ENCODE peak calls at places on chromosomes 5 and 9, in seven cellular contexts. Q, A, E, K, G, X and F are unnamed samples.

GRCh38 chr5:172602712-172603289 is 38.3 kb upstream of the NEURL1B start:
- DNase-seq in Q (no peak), A (no peak), E (no peak), K (no peak), G (no peak), X (no peak), F (no peak)

GRCh38 chr5:160262665-160263064 is 33.4 kb downstream of the FABP6 start:
- DNase-seq in Q (no peak), A (no peak), E (no peak), K (no peak), G (peak), X (no peak), F (no peak)

GRCh38 chr5:60583598-60583997 is 116.4 kb downstream of the DEPDC1B start:
- DNase-seq in Q (peak), A (no peak), E (no peak), K (no peak), G (no peak), X (no peak), F (no peak)

GRCh38 chr5:142938201-142938600 is 168.0 kb downstream of the ARHGAP26 start:
- DNase-seq in Q (no peak), A (no peak), E (no peak), K (no peak), G (no peak), X (no peak), F (no peak)

GRCh38 chr5:82406200-82406773 is 128.1 kb upstream of the RPS23 start:
- DNase-seq in Q (peak), A (peak), E (no peak), K (no peak), G (no peak), X (peak), F (peak)

GRCh38 chr9:116084497-116084896 is 69.1 kb upstream of the PAPPA start:
- DNase-seq in Q (no peak), A (no peak), E (no peak), K (no peak), G (no peak), X (no peak), F (no peak)

GRCh38 chr5:88188458-88189132 is 80.0 kb downstream of the TMEM161B start:
- DNase-seq in Q (no peak), A (no peak), E (no peak), K (no peak), G (no peak), X (no peak), F (no peak)

GRCh38 chr5:180519098-180519497 is 24.9 kb downstream of the CNOT6 start:
- DNase-seq in Q (no peak), A (no peak), E (no peak), K (no peak), G (no peak), X (no peak), F (no peak)

GRCh38 chr5:150153483-150153882 is 2.2 kb downstream of the PDGFRB start:
- DNase-seq in Q (no peak), A (no peak), E (no peak), K (no peak), G (no peak), X (no peak), F (no peak)
- H3K4me3 ChIP-seq in Q (no peak), A (peak), E (no peak), K (peak), G (peak), X (peak), F (peak)

GRCh38 chr9:36985769-36986547 is 48.1 kb downstream of the PAX5 start:
- DNase-seq in Q (no peak), A (no peak), E (no peak), K (no peak), G (no peak), X (no peak), F (no peak)
- H3K4me3 ChIP-seq in Q (no peak), A (no peak), E (no peak), K (no peak), G (no peak), X (no peak), F (no peak)

GRCh38 chr9:14523545-14523944 is 169.7 kb downstream of the ZDHHC21 start:
- DNase-seq in Q (no peak), A (no peak), E (no peak), K (no peak), G (no peak), X (no peak), F (no peak)

GRCh38 chr9:14517154-14517906 is 175.9 kb downstream of the ZDHHC21 start:
- DNase-seq in Q (no peak), A (no peak), E (no peak), K (no peak), G (no peak), X (no peak), F (no peak)

GRCh38 chr9:14524881-14525515 is 168.2 kb downstream of the ZDHHC21 start:
- DNase-seq in Q (no peak), A (no peak), E (no peak), K (no peak), G (no peak), X (no peak), F (no peak)

GRCh38 chr9:14522627-14523379 is 170.4 kb downstream of the ZDHHC21 start:
- DNase-seq in Q (no peak), A (no peak), E (no peak), K (no peak), G (no peak), X (no peak), F (no peak)

GRCh38 chr9:14520341-14520740 is 172.9 kb downstream of the ZDHHC21 start:
- DNase-seq in Q (no peak), A (no peak), E (no peak), K (no peak), G (no peak), X (no peak), F (no peak)
- H3K4me3 ChIP-seq in Q (no peak), A (no peak), E (no peak), K (no peak), G (no peak), X (no peak), F (no peak)

GRCh38 chr5:157290156-157290980 is 24.4 kb downstream of the CYFIP2 start:
- DNase-seq in Q (no peak), A (peak), E (no peak), K (no peak), G (no peak), X (peak), F (no peak)

GRCh38 chr5:157290981-157291711 is 25.2 kb downstream of the CYFIP2 start:
- DNase-seq in Q (no peak), A (no peak), E (no peak), K (no peak), G (peak), X (no peak), F (no peak)

GRCh38 chr5:157292599-157292998 is 26.7 kb downstream of the CYFIP2 start:
- DNase-seq in Q (no peak), A (no peak), E (no peak), K (no peak), G (no peak), X (no peak), F (no peak)

GRCh38 chr5:157295247-157295646 is 29.3 kb downstream of the CYFIP2 start:
- DNase-seq in Q (no peak), A (no peak), E (no peak), K (no peak), G (no peak), X (no peak), F (no peak)

DNA sequence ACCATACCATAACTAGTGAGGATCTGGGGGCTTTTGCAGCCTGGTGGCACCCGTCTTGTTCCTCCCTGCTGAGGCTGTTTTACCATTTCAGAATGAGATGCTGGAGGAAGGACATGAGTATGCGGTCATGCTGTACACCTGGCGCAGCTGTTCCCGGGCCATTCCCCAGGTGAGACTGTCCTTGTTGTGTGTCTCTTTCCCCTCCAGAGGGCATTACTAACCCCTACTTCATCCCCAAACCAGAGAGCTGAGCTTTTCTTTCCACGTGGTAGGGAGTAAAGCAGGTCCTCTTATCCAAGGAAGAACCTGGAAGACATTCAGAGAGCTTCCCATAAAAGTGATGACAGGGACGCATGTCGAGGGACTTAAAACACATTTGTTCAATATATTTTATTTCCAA is 28.8 kb downstream of the CYFIP2 start:
- DNase-seq in Q (no peak), A (no peak), E (no peak), K (no peak), G (no peak), X (no peak), F (no peak)
- H3K4me3 ChIP-seq in Q (no peak), A (no peak), E (no peak), K (no peak), G (no peak), X (no peak), F (no peak)

DNA sequence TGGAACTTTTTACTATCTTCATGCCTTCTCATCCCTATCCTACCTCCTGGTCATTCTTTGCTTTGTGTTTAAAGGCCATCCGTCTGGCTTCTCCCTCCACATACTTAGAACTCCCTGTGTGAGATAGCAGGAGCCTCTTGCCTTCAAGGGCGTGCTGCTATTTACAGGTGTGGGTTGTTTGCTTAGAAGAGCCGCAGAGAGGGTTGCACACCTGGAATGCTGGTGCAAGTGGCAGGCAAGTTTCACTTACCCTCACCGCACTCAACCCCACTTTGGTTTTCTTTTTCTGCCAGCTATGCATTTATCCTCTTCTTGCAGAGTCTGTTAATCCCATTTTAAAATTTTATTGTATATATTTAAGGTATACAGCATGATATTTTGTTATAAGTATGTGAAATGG is 12.6 kb downstream of the SKP2 start:
- DNase-seq in Q (no peak), A (no peak), E (no peak), K (no peak), G (peak), X (no peak), F (no peak)
- H3K4me3 ChIP-seq in Q (no peak), A (no peak), E (no peak), K (no peak), G (no peak), X (no peak), F (no peak)

GRCh38 chr9:135075234-135076142 is 12.0 kb upstream of the OLFM1 start:
- DNase-seq in Q (no peak), A (peak), E (no peak), K (no peak), G (peak), X (no peak), F (peak)
- H3K4me3 ChIP-seq in Q (no peak), A (peak), E (no peak), K (peak), G (peak), X (no peak), F (peak)

GRCh38 chr9:5999443-6000104 is 15.8 kb downstream of the RANBP6 start:
- DNase-seq in Q (no peak), A (no peak), E (no peak), K (no peak), G (no peak), X (no peak), F (no peak)
- H3K4me3 ChIP-seq in Q (no peak), A (no peak), E (no peak), K (no peak), G (no peak), X (no peak), F (no peak)

GRCh38 chr9:91036356-91036755 is 234.7 kb downstream of the SYK start:
- DNase-seq in Q (no peak), A (no peak), E (no peak), K (no peak), G (no peak), X (no peak), F (no peak)

GRCh38 chr9:91036826-91037510 is 235.3 kb downstream of the SYK start:
- DNase-seq in Q (peak), A (peak), E (peak), K (peak), G (peak), X (peak), F (peak)

GRCh38 chr9:91039125-91039834 is 237.7 kb downstream of the SYK start:
- DNase-seq in Q (no peak), A (no peak), E (no peak), K (no peak), G (no peak), X (no peak), F (peak)

GRCh38 chr9:91038483-91039124 is 237.0 kb downstream of the SYK start:
- DNase-seq in Q (no peak), A (no peak), E (no peak), K (no peak), G (no peak), X (no peak), F (peak)

DNA sequence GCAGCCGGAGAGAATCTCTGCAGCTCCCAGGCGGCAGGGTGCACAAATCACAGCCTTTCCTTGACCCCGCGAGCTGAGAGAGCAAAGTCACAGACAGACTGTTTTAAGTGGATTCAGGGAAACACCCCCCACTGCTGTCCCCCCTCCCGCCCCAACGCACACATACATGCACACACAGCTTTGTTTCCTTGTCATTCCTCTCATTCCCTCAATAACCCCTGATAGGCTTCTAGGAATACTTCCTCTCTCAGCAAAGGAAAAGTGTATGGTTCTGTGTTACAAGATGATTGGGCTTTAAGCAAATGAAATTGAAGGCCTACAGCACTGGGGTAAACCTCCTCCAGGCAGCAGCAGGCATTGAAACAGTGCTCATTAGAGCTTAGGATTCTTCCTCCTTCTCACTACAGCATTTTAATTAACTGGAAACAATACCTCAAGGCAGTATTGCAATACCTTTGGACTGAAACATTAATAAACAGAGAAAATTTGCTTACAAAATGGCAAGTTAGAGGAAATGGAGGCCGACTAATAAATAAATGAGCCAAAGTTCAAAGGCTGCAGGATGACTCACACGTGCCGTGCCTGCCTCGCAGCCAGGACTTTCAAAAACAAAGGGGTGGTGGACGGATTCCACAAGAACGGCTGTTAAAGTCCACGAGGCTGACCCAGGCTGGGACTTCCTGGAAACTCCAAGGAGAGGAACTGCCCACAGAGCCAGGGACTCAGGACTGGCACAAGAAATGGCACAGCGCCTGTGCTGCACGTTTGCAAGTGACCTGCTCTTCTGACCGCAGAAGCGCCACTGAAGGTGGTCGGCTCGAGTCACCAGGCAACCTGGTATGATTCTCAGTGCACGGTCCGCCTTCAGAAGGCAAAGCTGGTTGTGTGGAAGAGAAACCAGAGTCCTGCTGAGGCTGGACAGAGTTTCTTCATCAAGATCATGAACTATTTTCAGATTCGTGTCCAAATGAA is 236.2 kb downstream of the SYK start:
- DNase-seq in Q (peak), A (peak), E (no peak), K (no peak), G (peak), X (no peak), F (peak)
- H3K4me3 ChIP-seq in Q (no peak), A (no peak), E (no peak), K (no peak), G (no peak), X (peak), F (no peak)

GRCh38 chr5:74440341-74440740 is 200.2 kb downstream of the ENC1 start:
- DNase-seq in Q (no peak), A (no peak), E (no peak), K (no peak), G (no peak), X (no peak), F (no peak)

GRCh38 chr5:74441616-74442015 is 198.9 kb downstream of the ENC1 start:
- DNase-seq in Q (no peak), A (no peak), E (no peak), K (no peak), G (no peak), X (no peak), F (no peak)

GRCh38 chr5:74446673-74447337 is 193.7 kb downstream of the ENC1 start:
- DNase-seq in Q (no peak), A (no peak), E (no peak), K (no peak), G (no peak), X (no peak), F (no peak)

GRCh38 chr5:74442466-74442865 is 198.1 kb downstream of the ENC1 start:
- DNase-seq in Q (no peak), A (no peak), E (no peak), K (no peak), G (no peak), X (no peak), F (no peak)
- H3K4me3 ChIP-seq in Q (no peak), A (no peak), E (no peak), K (no peak), G (no peak), X (no peak), F (no peak)

GRCh38 chr9:34578241-34579096 is 11.1 kb downstream of the CNTFR start:
- DNase-seq in Q (peak), A (no peak), E (no peak), K (no peak), G (no peak), X (no peak), F (no peak)
- H3K4me3 ChIP-seq in Q (no peak), A (no peak), E (no peak), K (no peak), G (peak), X (peak), F (no peak)